ENCODE peak calls at places on chromosome 15, in four cellular contexts. One of them, this sample, is unnamed.

GRCh38 chr15:91849180-91849579 is 4.3 kb upstream of the SLCO3A1 start:
- DNase-seq in HepG2: no peak
- DNase-seq in K562: no peak
- DNase-seq in GM12878: no peak
- DNase-seq in this sample: no peak

GRCh38 chr15:57323806-57324589 is 52.3 kb upstream of the CGNL1 start:
- DNase-seq in HepG2: no peak
- DNase-seq in K562: peak
- DNase-seq in GM12878: no peak
- DNase-seq in this sample: no peak

GRCh38 chr15:81327526-81327925 is 3.6 kb upstream of the STARD5 start:
- DNase-seq in HepG2: no peak
- DNase-seq in K562: no peak
- DNase-seq in GM12878: no peak
- DNase-seq in this sample: no peak

GRCh38 chr15:31495281-31495680 is 168.6 kb downstream of the KLF13 start:
- DNase-seq in HepG2: no peak
- DNase-seq in K562: no peak
- DNase-seq in GM12878: no peak
- DNase-seq in this sample: no peak

GRCh38 chr15:77025941-77026411 is 31.1 kb downstream of the PSTPIP1 start:
- DNase-seq in HepG2: no peak
- DNase-seq in K562: no peak
- DNase-seq in GM12878: no peak
- DNase-seq in this sample: no peak

GRCh38 chr15:63715818-63716217 is 117.9 kb downstream of the HERC1 start:
- DNase-seq in HepG2: no peak
- DNase-seq in K562: no peak
- DNase-seq in GM12878: no peak
- DNase-seq in this sample: no peak

GRCh38 chr15:61032600-61033286 is 196.4 kb downstream of the RORA start:
- DNase-seq in HepG2: no peak
- DNase-seq in K562: no peak
- DNase-seq in GM12878: no peak
- DNase-seq in this sample: no peak

GRCh38 chr15:85642693-85643058 is 152.0 kb downstream of the KLHL25 start:
- DNase-seq in HepG2: no peak
- DNase-seq in K562: no peak
- DNase-seq in GM12878: no peak
- DNase-seq in this sample: no peak

GRCh38 chr15:86163771-86164170 is 84.1 kb downstream of the AGBL1 start:
- DNase-seq in HepG2: no peak
- DNase-seq in K562: no peak
- DNase-seq in GM12878: no peak
- DNase-seq in this sample: no peak

GRCh38 chr15:85588657-85589056 is 206.1 kb downstream of the KLHL25 start:
- DNase-seq in HepG2: no peak
- DNase-seq in K562: no peak
- DNase-seq in GM12878: no peak
- DNase-seq in this sample: no peak

GRCh38 chr15:84910928-84911623 is 26.6 kb downstream of the SLC28A1 start:
- DNase-seq in HepG2: no peak
- DNase-seq in K562: no peak
- DNase-seq in GM12878: no peak
- DNase-seq in this sample: peak

GRCh38 chr15:74138642-74139041 is 8.3 kb downstream of the ISLR2 start:
- DNase-seq in HepG2: no peak
- DNase-seq in K562: no peak
- DNase-seq in GM12878: no peak
- DNase-seq in this sample: no peak

GRCh38 chr15:70597056-70597603 is 166.2 kb downstream of the UACA start:
- DNase-seq in HepG2: peak
- DNase-seq in K562: no peak
- DNase-seq in GM12878: no peak
- DNase-seq in this sample: peak

GRCh38 chr15:41647269-41647668 is 12.9 kb upstream of the MGA start:
- DNase-seq in HepG2: no peak
- DNase-seq in K562: no peak
- DNase-seq in GM12878: no peak
- DNase-seq in this sample: no peak

GRCh38 chr15:96818861-96819260 is 488.4 kb downstream of the NR2F2 start:
- DNase-seq in HepG2: no peak
- DNase-seq in K562: no peak
- DNase-seq in GM12878: no peak
- DNase-seq in this sample: no peak

GRCh38 chr15:89419370-89419984 is 76.9 kb downstream of the RHCG start:
- DNase-seq in HepG2: peak
- DNase-seq in K562: peak
- DNase-seq in GM12878: no peak
- DNase-seq in this sample: no peak

GRCh38 chr15:33671456-33671855 is 296.8 kb upstream of the CHRM5 start:
- DNase-seq in HepG2: no peak
- DNase-seq in K562: no peak
- DNase-seq in GM12878: peak
- DNase-seq in this sample: no peak

GRCh38 chr15:71730277-71731144 is 79.8 kb upstream of the NR2E3 start:
- DNase-seq in HepG2: peak
- DNase-seq in K562: peak
- DNase-seq in GM12878: no peak
- DNase-seq in this sample: peak

GRCh38 chr15:88913017-88913849 is at the start of gene MFGE8:
- DNase-seq in HepG2: peak
- DNase-seq in K562: peak
- DNase-seq in GM12878: no peak
- DNase-seq in this sample: peak

GRCh38 chr15:76289582-76289981 is 21.7 kb downstream of the ETFA start:
- DNase-seq in HepG2: no peak
- DNase-seq in K562: peak
- DNase-seq in GM12878: no peak
- DNase-seq in this sample: no peak

GRCh38 chr15:73832657-73833056 is 40.7 kb upstream of the TBC1D21 start:
- DNase-seq in HepG2: no peak
- DNase-seq in K562: no peak
- DNase-seq in GM12878: no peak
- DNase-seq in this sample: no peak

GRCh38 chr15:41844814-41845213 is 6.2 kb downstream of the PLA2G4B start:
- DNase-seq in HepG2: no peak
- DNase-seq in K562: no peak
- DNase-seq in GM12878: no peak
- DNase-seq in this sample: no peak

GRCh38 chr15:74332011-74332410 is 35.4 kb downstream of the CYP11A1 start:
- DNase-seq in HepG2: no peak
- DNase-seq in K562: no peak
- DNase-seq in GM12878: no peak
- DNase-seq in this sample: no peak

GRCh38 chr15:82143390-82144047 is 97.7 kb upstream of the MEX3B start:
- DNase-seq in HepG2: no peak
- DNase-seq in K562: no peak
- DNase-seq in GM12878: no peak
- DNase-seq in this sample: no peak

GRCh38 chr15:22903961-22904534 is 65.6 kb downstream of the NIPA2 start:
- DNase-seq in HepG2: no peak
- DNase-seq in K562: no peak
- DNase-seq in GM12878: no peak
- DNase-seq in this sample: no peak

GRCh38 chr15:42133892-42134502 is 22.4 kb downstream of the PLA2G4F start:
- DNase-seq in HepG2: peak
- DNase-seq in K562: peak
- DNase-seq in GM12878: no peak
- DNase-seq in this sample: peak

GRCh38 chr15:42101861-42102260 is 7.5 kb upstream of the PLA2G4D start:
- DNase-seq in HepG2: no peak
- DNase-seq in K562: no peak
- DNase-seq in GM12878: no peak
- DNase-seq in this sample: no peak

GRCh38 chr15:91258436-91258779 is 158.4 kb downstream of the SV2B start:
- DNase-seq in HepG2: no peak
- DNase-seq in K562: peak
- DNase-seq in GM12878: no peak
- DNase-seq in this sample: no peak

GRCh38 chr15:70494861-70495571 is 268.3 kb downstream of the UACA start:
- DNase-seq in HepG2: peak
- DNase-seq in K562: no peak
- DNase-seq in GM12878: no peak
- DNase-seq in this sample: no peak

GRCh38 chr15:101086394-101087171 is 165.3 kb downstream of the CHSY1 start:
- DNase-seq in HepG2: no peak
- DNase-seq in K562: peak
- DNase-seq in GM12878: no peak
- DNase-seq in this sample: no peak

GRCh38 chr15:70066422-70066821 is 31.3 kb downstream of the TLE3 start:
- DNase-seq in HepG2: no peak
- DNase-seq in K562: no peak
- DNase-seq in GM12878: no peak
- DNase-seq in this sample: no peak

GRCh38 chr15:22873204-22873701 is 34.8 kb downstream of the NIPA2 start:
- DNase-seq in HepG2: no peak
- DNase-seq in K562: no peak
- DNase-seq in GM12878: no peak
- DNase-seq in this sample: no peak

GRCh38 chr15:80242132-80242769 is 9.8 kb downstream of the CTXND1 start:
- DNase-seq in HepG2: peak
- DNase-seq in K562: peak
- DNase-seq in GM12878: no peak
- DNase-seq in this sample: peak

DNA sequence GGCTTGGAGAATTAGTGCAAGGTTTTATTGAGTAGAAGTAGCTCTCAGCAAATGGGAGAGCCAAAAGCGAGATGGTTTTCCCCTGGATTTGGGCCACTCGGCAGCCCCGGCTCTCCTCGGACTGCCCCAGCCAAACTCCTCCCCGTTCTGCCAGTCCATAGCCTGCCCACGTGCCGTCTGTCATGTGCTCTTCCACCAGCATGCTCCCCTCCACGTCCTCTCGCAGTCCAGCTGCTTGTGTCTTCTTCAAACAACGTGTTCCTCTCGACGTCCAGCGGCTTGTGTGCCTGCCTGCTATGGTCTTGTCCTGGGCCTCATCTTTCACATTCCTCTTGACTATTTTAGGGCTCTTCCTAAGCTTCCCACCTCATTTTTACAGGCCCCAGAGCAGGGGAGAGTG is 16.7 kb upstream of the SECISBP2L start:
- DNase-seq in HepG2: no peak
- DNase-seq in K562: no peak
- DNase-seq in GM12878: no peak
- DNase-seq in this sample: no peak
- TF ChIP-seq CBX5 in HepG2: no peak
- TF ChIP-seq CBX5 in K562: no peak
- TF ChIP-seq CBX5 in GM12878: no peak
- TF ChIP-seq CBX5 in this sample: no peak

GRCh38 chr15:39084683-39085530 is 496.0 kb upstream of the THBS1 start:
- DNase-seq in HepG2: peak
- DNase-seq in K562: no peak
- DNase-seq in GM12878: no peak
- DNase-seq in this sample: no peak
- TF ChIP-seq CBX5 in HepG2: no peak
- TF ChIP-seq CBX5 in K562: no peak
- TF ChIP-seq CBX5 in GM12878: no peak
- TF ChIP-seq CBX5 in this sample: no peak

GRCh38 chr15:66886686-66887273 is 178.6 kb upstream of the SMAD3 start:
- DNase-seq in HepG2: no peak
- DNase-seq in K562: no peak
- DNase-seq in GM12878: no peak
- DNase-seq in this sample: no peak

GRCh38 chr15:66886241-66886675 is 179.1 kb upstream of the SMAD3 start:
- DNase-seq in HepG2: no peak
- DNase-seq in K562: no peak
- DNase-seq in GM12878: no peak
- DNase-seq in this sample: peak

GRCh38 chr15:66883322-66883911 is 181.4 kb downstream of the SMAD6 start:
- DNase-seq in HepG2: peak
- DNase-seq in K562: no peak
- DNase-seq in GM12878: no peak
- DNase-seq in this sample: peak

GRCh38 chr15:66884661-66885237 is 180.7 kb upstream of the SMAD3 start:
- DNase-seq in HepG2: no peak
- DNase-seq in K562: no peak
- DNase-seq in GM12878: no peak
- DNase-seq in this sample: peak

GRCh38 chr15:66885281-66885915 is 180.0 kb upstream of the SMAD3 start:
- DNase-seq in HepG2: no peak
- DNase-seq in K562: no peak
- DNase-seq in GM12878: no peak
- DNase-seq in this sample: peak
- TF ChIP-seq CBX5 in HepG2: no peak
- TF ChIP-seq CBX5 in K562: no peak
- TF ChIP-seq CBX5 in GM12878: no peak
- TF ChIP-seq CBX5 in this sample: no peak

DNA sequence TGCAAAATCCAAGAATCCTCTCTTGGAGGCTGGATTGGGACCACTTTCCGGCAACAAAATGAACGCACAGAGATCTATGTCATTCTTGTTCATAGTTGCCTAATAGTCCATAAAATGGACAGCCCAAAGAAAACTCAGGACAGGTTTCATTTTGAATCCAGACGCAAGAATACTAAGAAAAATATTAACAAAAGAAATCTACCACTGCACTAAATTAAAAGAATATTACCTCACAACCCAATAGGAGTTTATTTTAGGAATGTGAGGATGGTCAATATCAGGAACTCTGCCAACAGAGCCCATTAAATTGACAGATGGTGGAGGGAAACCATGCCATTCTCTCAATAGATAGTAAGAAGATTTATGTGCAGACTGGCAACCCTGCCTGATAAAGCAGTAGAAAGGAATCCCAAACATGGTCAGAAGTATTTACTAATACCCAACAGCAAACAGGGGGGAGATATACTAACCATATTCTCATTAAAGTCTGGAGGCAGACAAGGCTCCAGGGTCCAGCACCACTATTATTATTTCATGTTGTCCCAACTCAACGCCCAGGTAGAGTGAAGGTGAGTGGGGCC is 127.6 kb downstream of the SMAD6 start:
- DNase-seq in HepG2: no peak
- DNase-seq in K562: no peak
- DNase-seq in GM12878: no peak
- DNase-seq in this sample: no peak
- TF ChIP-seq CBX5 in HepG2: no peak
- TF ChIP-seq CBX5 in K562: no peak
- TF ChIP-seq CBX5 in GM12878: no peak
- TF ChIP-seq CBX5 in this sample: no peak

This sample was measured in H1.